ENCODE peak calls at places on chromosomes 16 and 17, in seven cellular contexts. D is psoas muscle, G is body of pancreas, P is cardiac muscle cell, C is small intestine, T is heart left ventricle, O is ascending aorta. V is an unnamed sample.

GRCh38 chr16:68298907-68299515 is 11.7 kb downstream of the SLC7A6OS start:
- DNase-seq in D (peak; percentile 83), G (peak; percentile 29), P (no peak), C (no peak), T (no peak), O (no peak), V (no peak)

GRCh38 chr17:59561042-59561441 is 4.4 kb upstream of the DHX40 start:
- DNase-seq in D (no peak), G (no peak), P (peak; percentile 5), C (peak; percentile 18), T (no peak), O (no peak), V (peak; percentile 11)

GRCh38 chr16:28933176-28933575 is 1.4 kb downstream of the CD19 start:
- DNase-seq in D (no peak), G (no peak), P (no peak), C (no peak), T (no peak), O (no peak), V (no peak)

GRCh38 chr16:82936941-82937551 is 310.3 kb downstream of the CDH13 start:
- DNase-seq in D (no peak), G (no peak), P (no peak), C (no peak), T (no peak), O (no peak), V (no peak)

GRCh38 chr17:1147664-1148063 is 32.1 kb downstream of the ABR start:
- DNase-seq in D (no peak), G (peak; percentile 70), P (peak; percentile 82), C (peak; percentile 92), T (no peak), O (peak; percentile 77), V (no peak)

GRCh38 chr16:67516296-67517177 is 12.1 kb upstream of the RIPOR1 start:
- DNase-seq in D (no peak), G (no peak), P (no peak), C (no peak), T (no peak), O (no peak), V (no peak)

GRCh38 chr16:31099860-31100638 is 5.5 kb upstream of the VKORC1 start:
- DNase-seq in D (no peak), G (no peak), P (no peak), C (no peak), T (no peak), O (no peak), V (no peak)

GRCh38 chr16:82432261-82432660 is 194.5 kb upstream of the CDH13 start:
- DNase-seq in D (no peak), G (no peak), P (no peak), C (no peak), T (no peak), O (no peak), V (no peak)

GRCh38 chr16:26598061-26598460 is 468.7 kb upstream of the C16orf82 start:
- DNase-seq in D (no peak), G (no peak), P (no peak), C (no peak), T (no peak), O (no peak), V (peak; percentile 54)

GRCh38 chr17:55238931-55239297 is 25.8 kb upstream of the HLF start:
- DNase-seq in D (no peak), G (peak; percentile 47), P (peak; percentile 51), C (no peak), T (no peak), O (no peak), V (no peak)

GRCh38 chr17:50468120-50469004 is at the start of gene CHAD:
- DNase-seq in D (peak; percentile 61), G (no peak), P (no peak), C (no peak), T (no peak), O (no peak), V (peak; percentile 12)

GRCh38 chr17:53844476-53845107 is 21.9 kb downstream of the KIF2B start:
- DNase-seq in D (no peak), G (no peak), P (no peak), C (no peak), T (no peak), O (no peak), V (no peak)

GRCh38 chr16:70691223-70692129 is 5.6 kb upstream of the MTSS2 start:
- DNase-seq in D (peak; percentile 88), G (peak; percentile 54), P (peak; percentile 55), C (no peak), T (peak; percentile 76), O (peak; percentile 97), V (no peak)

GRCh38 chr16:82192665-82193064 is 22.6 kb upstream of the MPHOSPH6 start:
- DNase-seq in D (no peak), G (no peak), P (no peak), C (no peak), T (no peak), O (no peak), V (peak; percentile 13)

GRCh38 chr16:50478773-50479149 is 69.4 kb upstream of the NKD1 start:
- DNase-seq in D (no peak), G (peak; percentile 46), P (no peak), C (peak; percentile 18), T (no peak), O (no peak), V (no peak)

GRCh38 chr17:77376795-77377751 is 236.3 kb downstream of the SEC14L1 start:
- DNase-seq in D (no peak), G (peak; percentile 88), P (no peak), C (no peak), T (no peak), O (no peak), V (no peak)

GRCh38 chr16:75726390-75726789 is at the start of gene CPHXL:
- DNase-seq in D (no peak), G (no peak), P (no peak), C (no peak), T (no peak), O (no peak), V (no peak)

GRCh38 chr17:82228278-82228841 is 482 bp upstream of the SLC16A3 start:
- DNase-seq in D (peak; percentile 74), G (no peak), P (no peak), C (peak; percentile 66), T (peak; percentile 87), O (no peak), V (peak; percentile 74)

GRCh38 chr16:54347961-54348360 is 61.4 kb upstream of the IRX3 start:
- DNase-seq in D (no peak), G (no peak), P (no peak), C (peak; percentile 42), T (no peak), O (no peak), V (no peak)

GRCh38 chr16:80766798-80767197 is 37.6 kb downstream of the CDYL2 start:
- DNase-seq in D (no peak), G (no peak), P (no peak), C (no peak), T (no peak), O (no peak), V (no peak)

GRCh38 chr16:35931722-35932121 is 2472.3 kb downstream of the TP53TG3F start:
- DNase-seq in D (no peak), G (no peak), P (no peak), C (no peak), T (no peak), O (no peak), V (no peak)
- H3K9me3 ChIP-seq in D (peaks cover 14% of the 10 kb centered on the region), G (no peaks in the 10 kb centered on the region), P (peaks cover 3% of the 10 kb centered on the region), C (no peaks in the 10 kb centered on the region), T (no peaks in the 10 kb centered on the region), O (no peaks in the 10 kb centered on the region), V (no peaks in the 10 kb centered on the region)

GRCh38 chr17:40103742-40104095 is 3.3 kb upstream of the NR1D1 start:
- DNase-seq in D (no peak), G (no peak), P (no peak), C (no peak), T (no peak), O (no peak), V (no peak)
- H3K27ac ChIP-seq in D (peak overlapping the region; percentile 99), G (peak overlapping the region; percentile 76), P (peak overlapping the region; percentile 76), C (peak overlapping the region; percentile 80), T (no peak overlapping the region), O (peak overlapping the region; percentile 65), V (peak overlapping the region; percentile 44)

DNA sequence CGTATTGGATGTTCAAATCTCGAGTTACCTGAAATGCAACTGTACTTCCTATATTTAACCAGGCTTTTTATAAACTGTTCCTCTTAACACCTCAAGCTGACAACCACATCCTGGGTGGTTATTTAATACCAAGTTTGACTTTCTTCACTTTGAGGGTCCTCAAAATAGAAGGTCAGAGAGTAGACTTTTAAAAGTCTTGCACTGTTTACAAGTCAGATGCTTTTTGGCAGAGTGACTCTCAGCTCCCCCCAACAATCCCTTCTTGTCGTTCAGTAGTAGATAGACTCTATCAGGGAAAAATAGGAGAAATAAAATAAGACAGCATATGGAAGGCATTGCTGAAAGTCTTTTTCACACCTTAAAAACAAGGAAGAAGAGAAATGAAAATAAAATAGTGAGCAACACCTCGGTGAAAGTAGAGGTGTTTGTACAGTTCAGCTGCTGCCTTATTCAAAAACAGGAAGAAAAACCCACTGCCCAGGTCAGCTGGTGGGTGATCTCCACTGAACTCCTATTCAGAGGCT is 650.4 kb downstream of the WWOX start:
- DNase-seq in D (no peak), G (no peak), P (no peak), C (peak; percentile 29), T (no peak), O (no peak), V (peak; percentile 27)
- H3K4me3 ChIP-seq in D (no peak overlapping the region), G (no peak overlapping the region), P (no peak overlapping the region), C (no peak overlapping the region), T (no peak overlapping the region), O (no peak overlapping the region), V (peak overlapping the region; percentile 5)

GRCh38 chr17:5182597-5183409 is 8.9 kb downstream of the ZNF594 start:
- DNase-seq in D (no peak), G (no peak), P (no peak), C (no peak), T (no peak), O (no peak), V (no peak)

GRCh38 chr17:5181509-5182305 is 10.0 kb downstream of the ZNF594 start:
- DNase-seq in D (no peak), G (no peak), P (no peak), C (no peak), T (no peak), O (no peak), V (no peak)

GRCh38 chr17:5183410-5183793 is 8.3 kb downstream of the ZNF594 start:
- DNase-seq in D (no peak), G (no peak), P (no peak), C (no peak), T (no peak), O (no peak), V (no peak)

GRCh38 chr17:5179003-5179402 is 12.7 kb downstream of the ZNF594 start:
- DNase-seq in D (no peak), G (no peak), P (no peak), C (no peak), T (no peak), O (no peak), V (no peak)

DNA sequence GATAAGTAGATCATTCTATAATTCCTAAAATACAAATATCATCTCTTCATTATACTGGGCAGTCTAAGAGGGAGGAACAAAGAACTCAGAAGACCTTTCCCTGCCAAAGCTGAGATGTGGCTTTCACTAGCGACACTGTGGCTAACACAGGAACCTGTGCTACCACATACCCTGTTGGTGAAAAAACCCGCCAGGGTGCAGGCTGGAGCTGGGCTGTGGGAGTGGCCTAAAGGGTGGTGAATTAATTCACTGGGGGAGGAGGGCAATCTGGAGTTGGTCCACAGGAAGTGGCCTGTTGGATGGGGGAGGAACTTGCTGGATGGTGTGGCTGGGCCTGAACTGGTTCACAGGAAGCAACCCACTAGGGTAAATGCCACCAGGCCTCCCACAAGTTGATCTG is 7.4 kb downstream of the ZNF594 start:
- DNase-seq in D (no peak), G (no peak), P (no peak), C (no peak), T (no peak), O (no peak), V (peak; percentile 45)
- H3K9me3 ChIP-seq in D (peaks cover 93% of the 10 kb centered on the region), G (peaks cover 9% of the 10 kb centered on the region), P (peaks cover 13% of the 10 kb centered on the region), C (peaks cover 9% of the 10 kb centered on the region), T (peaks cover 31% of the 10 kb centered on the region), O (peaks cover 86% of the 10 kb centered on the region), V (peaks cover 50% of the 10 kb centered on the region)